ENCODE peak calls at places on chromosome 3, in nine cellular contexts. T is astrocyte; Q is heart right ventricle; K is hepatocyte; E is osteoblast; X is CD8-positive, alpha-beta memory T cell; S is tibial nerve; U is vagina; Z is thyroid gland. B is an unnamed sample.
A peak's percentile ranks its signal among the peaks of the same experiment; 100 is the strongest.

GRCh38 chr3:105606052-105606451 is 239.3 kb downstream of the ALCAM start:
- DNase-seq in T (peak; percentile 86), Q (no peak), K (no peak), E (no peak), X (no peak), S (no peak), U (no peak), Z (no peak), B (peak; percentile 45)

GRCh38 chr3:29972594-29972993 is 633.8 kb upstream of the TGFBR2 start:
- DNase-seq in T (peak; percentile 87), Q (no peak), K (no peak), E (no peak), X (no peak), S (no peak), U (no peak), Z (no peak), B (peak; percentile 89)

GRCh38 chr3:193292386-193292785 is 51.4 kb downstream of the PLAAT1 start:
- DNase-seq in T (peak; percentile 85), Q (no peak), K (no peak), E (no peak), X (no peak), S (no peak), U (no peak), Z (no peak), B (no peak)

GRCh38 chr3:23075478-23075877 is 127.6 kb upstream of the UBE2E2 start:
- DNase-seq in T (peak; percentile 89), Q (no peak), K (no peak), E (peak; percentile 73), X (no peak), S (no peak), U (no peak), Z (no peak), B (peak; percentile 92)

GRCh38 chr3:75294124-75294523 is 370.0 kb upstream of the FRG2C start:
- DNase-seq in T (peak; percentile 8), Q (peak; percentile 22), K (peak; percentile 57), E (peak; percentile 88), X (no peak), S (no peak), U (no peak), Z (peak; percentile 40), B (peak; percentile 74)

GRCh38 chr3:115660646-115661442 is 37.5 kb downstream of the GAP43 start:
- DNase-seq in T (no peak), Q (peak; percentile 18), K (no peak), E (no peak), X (no peak), S (no peak), U (no peak), Z (no peak), B (no peak)

GRCh38 chr3:59480486-59480995 is 430.7 kb upstream of the CFAP20DC start:
- DNase-seq in T (peak; percentile 66), Q (no peak), K (no peak), E (peak; percentile 66), X (no peak), S (no peak), U (no peak), Z (no peak), B (peak; percentile 79)

GRCh38 chr3:71185733-71186455 is 397.6 kb downstream of the FOXP1 start:
- DNase-seq in T (peak; percentile 85), Q (no peak), K (peak; percentile 31), E (peak; percentile 73), X (peak; percentile 63), S (no peak), U (no peak), Z (no peak), B (no peak)

GRCh38 chr3:30628931-30629590 is 22.7 kb downstream of the TGFBR2 start:
- DNase-seq in T (no peak), Q (peak; percentile 51), K (peak; percentile 18), E (peak; percentile 30), X (no peak), S (no peak), U (no peak), Z (no peak), B (no peak)

GRCh38 chr3:42056840-42057239 is 34.3 kb upstream of the TRAK1 start:
- DNase-seq in T (no peak), Q (no peak), K (no peak), E (no peak), X (no peak), S (no peak), U (no peak), Z (no peak), B (no peak)

GRCh38 chr3:150035910-150036661 is 65.4 kb upstream of the PFN2 start:
- DNase-seq in T (no peak), Q (no peak), K (no peak), E (no peak), X (no peak), S (no peak), U (no peak), Z (no peak), B (peak; percentile 38)

GRCh38 chr3:128781164-128781563 is 55.2 kb downstream of the RAB7A start:
- DNase-seq in T (no peak), Q (no peak), K (no peak), E (peak; percentile 66), X (no peak), S (no peak), U (no peak), Z (no peak), B (no peak)
- H3K4me1 ChIP-seq in T (peaks cover 3% of the 10 kb centered on the region), Q (peaks cover 92% of the 10 kb centered on the region), K (peaks cover 38% of the 10 kb centered on the region), E (peaks cover 8% of the 10 kb centered on the region), X (peaks cover 52% of the 10 kb centered on the region), S (peaks cover 24% of the 10 kb centered on the region), U (peaks cover 72% of the 10 kb centered on the region), Z (peaks cover 72% of the 10 kb centered on the region), B (peaks cover 27% of the 10 kb centered on the region)

GRCh38 chr3:186411994-186412393 is 50.0 kb upstream of the DGKG start:
- DNase-seq in T (no peak), Q (no peak), K (no peak), E (no peak), X (no peak), S (no peak), U (no peak), Z (no peak), B (no peak)
- H3K4me3 ChIP-seq in T (no peak overlapping the region), Q (no peak overlapping the region), K (no peak overlapping the region), E (no peak overlapping the region), X (no peak overlapping the region), S (no peak overlapping the region), U (no peak overlapping the region), Z (no peak overlapping the region), B (no peak overlapping the region)

DNA sequence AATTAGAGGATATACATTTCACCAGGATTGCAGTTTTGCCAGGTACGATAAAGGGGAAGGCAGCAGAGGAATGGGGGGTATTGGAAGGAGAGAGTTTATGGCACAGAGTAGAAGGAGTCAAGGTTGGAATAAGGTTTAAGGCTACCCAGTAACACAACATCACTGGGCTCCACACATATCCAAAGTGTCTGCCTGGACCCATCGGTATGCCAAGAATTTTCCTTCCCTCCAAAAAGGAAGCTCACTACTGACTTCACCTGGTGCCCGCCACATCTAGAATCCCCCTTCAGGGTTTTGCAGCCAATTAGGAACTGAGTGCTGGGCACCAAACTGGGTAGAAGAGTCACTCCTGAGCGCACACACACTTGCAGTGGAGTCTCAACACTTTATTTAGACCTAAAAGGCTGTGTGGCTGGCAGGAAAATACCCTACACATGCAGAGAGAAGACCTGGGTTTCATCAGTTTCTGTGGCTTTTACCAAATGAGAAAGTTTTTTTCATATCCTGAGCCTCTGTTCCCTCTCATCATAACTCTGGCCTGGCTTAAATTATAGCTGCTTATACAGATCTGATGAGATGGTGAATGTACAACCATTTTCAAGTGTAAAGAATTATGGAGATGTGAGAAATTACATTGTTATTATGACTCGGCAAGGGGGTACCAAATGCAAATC is 190.8 kb upstream of the LPP start:
- DNase-seq in T (no peak), Q (no peak), K (no peak), E (no peak), X (no peak), S (no peak), U (no peak), Z (no peak), B (peak; percentile 57)
- H3K4me1 ChIP-seq in T (no peaks in the 10 kb centered on the region), Q (peaks cover 43% of the 10 kb centered on the region), K (no peaks in the 10 kb centered on the region), E (peaks cover 14% of the 10 kb centered on the region), X (peaks cover 22% of the 10 kb centered on the region), S (no peaks in the 10 kb centered on the region), U (peaks cover 1% of the 10 kb centered on the region), Z (no peaks in the 10 kb centered on the region), B (peaks cover 43% of the 10 kb centered on the region)

GRCh38 chr3:141455603-141456327 is 31.1 kb upstream of the RASA2 start:
- DNase-seq in T (no peak), Q (no peak), K (no peak), E (no peak), X (no peak), S (no peak), U (no peak), Z (no peak), B (no peak)
- H3K4me3 ChIP-seq in T (no peak overlapping the region), Q (no peak overlapping the region), K (no peak overlapping the region), E (no peak overlapping the region), X (no peak overlapping the region), S (no peak overlapping the region), U (no peak overlapping the region), Z (no peak overlapping the region), B (peak overlapping the region; percentile 20)